ENCODE peak calls at places on chromosomes 16 and 17, in five cellular contexts. One of them, this sample, is unnamed. For H3K27me3, the result is how much of the 10 kb centered on the place peaks cover.

GRCh38 chr16:67770371-67770991 is 35.9 kb downstream of the RANBP10 start:
- DNase-seq in GM23248: peak
- DNase-seq in fibroblast of lung: peak
- DNase-seq in right lobe of liver: peak
- DNase-seq in GM23338: no peak
- DNase-seq in this sample: no peak

GRCh38 chr16:28873543-28874201 is 4.6 kb upstream of the ATP2A1 start:
- DNase-seq in right lobe of liver: no peak
- DNase-seq in GM23338: peak
- DNase-seq in GM23248: peak
- DNase-seq in fibroblast of lung: no peak
- DNase-seq in this sample: no peak

GRCh38 chr17:77107506-77108433 is 33.0 kb upstream of the SEC14L1 start:
- DNase-seq in GM23338: no peak
- DNase-seq in GM23248: peak
- DNase-seq in fibroblast of lung: peak
- DNase-seq in right lobe of liver: no peak
- DNase-seq in this sample: no peak

GRCh38 chr16:68232335-68232734 is 3.6 kb downstream of the ESRP2 start:
- DNase-seq in GM23248: no peak
- DNase-seq in right lobe of liver: peak
- DNase-seq in fibroblast of lung: no peak
- DNase-seq in GM23338: no peak
- DNase-seq in this sample: peak

GRCh38 chr16:89121691-89122321 is 28.2 kb downstream of the ACSF3 start:
- DNase-seq in right lobe of liver: peak
- DNase-seq in GM23338: no peak
- DNase-seq in GM23248: no peak
- DNase-seq in fibroblast of lung: no peak
- DNase-seq in this sample: peak

GRCh38 chr17:40331743-40332641 is 23.0 kb downstream of the RARA start:
- DNase-seq in GM23338: no peak
- DNase-seq in right lobe of liver: peak
- DNase-seq in fibroblast of lung: peak
- DNase-seq in GM23248: peak
- DNase-seq in this sample: peak

GRCh38 chr17:37273419-37274051 is 102.2 kb upstream of the C17orf78 start:
- DNase-seq in fibroblast of lung: peak
- DNase-seq in GM23248: peak
- DNase-seq in GM23338: peak
- DNase-seq in right lobe of liver: no peak
- DNase-seq in this sample: no peak

GRCh38 chr16:84087461-84088151 is 29.1 kb downstream of the MBTPS1 start:
- DNase-seq in right lobe of liver: no peak
- DNase-seq in fibroblast of lung: peak
- DNase-seq in GM23338: no peak
- DNase-seq in GM23248: no peak
- DNase-seq in this sample: no peak

GRCh38 chr16:47016700-47017133 is 43.2 kb upstream of the DNAJA2 start:
- DNase-seq in GM23248: no peak
- DNase-seq in fibroblast of lung: no peak
- DNase-seq in GM23338: no peak
- DNase-seq in right lobe of liver: no peak
- DNase-seq in this sample: no peak

GRCh38 chr16:57845115-57845514 is 42.8 kb upstream of the KIFC3 start:
- DNase-seq in GM23248: no peak
- DNase-seq in fibroblast of lung: no peak
- DNase-seq in GM23338: no peak
- DNase-seq in right lobe of liver: no peak
- DNase-seq in this sample: no peak

GRCh38 chr17:31373150-31374082 is 18.1 kb upstream of the RAB11FIP4 start:
- DNase-seq in GM23248: peak
- DNase-seq in GM23338: peak
- DNase-seq in right lobe of liver: no peak
- DNase-seq in fibroblast of lung: peak
- DNase-seq in this sample: no peak

GRCh38 chr16:84712801-84713775 is 13.3 kb downstream of the USP10 start:
- DNase-seq in right lobe of liver: no peak
- DNase-seq in GM23248: no peak
- DNase-seq in GM23338: no peak
- DNase-seq in fibroblast of lung: no peak
- DNase-seq in this sample: no peak

GRCh38 chr16:89565506-89566372 is 5.3 kb downstream of the RPL13 start:
- DNase-seq in right lobe of liver: peak
- DNase-seq in GM23248: peak
- DNase-seq in fibroblast of lung: peak
- DNase-seq in GM23338: peak
- DNase-seq in this sample: peak

GRCh38 chr17:16283705-16284104 is 66.7 kb downstream of the PIGL start:
- DNase-seq in right lobe of liver: no peak
- DNase-seq in GM23338: no peak
- DNase-seq in GM23248: peak
- DNase-seq in fibroblast of lung: peak
- DNase-seq in this sample: no peak

DNA sequence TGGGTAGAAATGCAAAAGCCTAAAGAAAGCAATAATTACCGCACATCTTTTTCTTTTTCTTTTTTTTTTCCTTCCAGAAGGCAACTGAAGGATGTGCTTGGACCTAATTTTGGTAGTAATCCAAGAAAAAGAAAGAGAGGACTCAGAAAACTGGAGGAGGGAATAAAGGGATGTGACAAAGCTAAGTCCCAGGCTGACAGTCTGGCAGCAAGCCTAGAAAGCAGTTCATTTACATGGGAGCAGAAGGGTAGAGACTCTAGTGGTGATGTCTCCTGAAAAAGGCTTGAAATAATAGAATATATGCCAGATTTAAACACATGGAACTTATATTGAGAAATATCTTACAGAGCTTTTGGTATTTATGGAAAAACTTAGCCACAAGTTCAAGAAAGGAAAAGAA is 101.0 kb upstream of the SHISA6 start:
- DNase-seq in GM23248: no peak
- DNase-seq in right lobe of liver: no peak
- DNase-seq in GM23338: no peak
- DNase-seq in fibroblast of lung: no peak
- DNase-seq in this sample: no peak
- H3K27me3 ChIP-seq in GM23248: under half
- H3K27me3 ChIP-seq in right lobe of liver: under half
- H3K27me3 ChIP-seq in GM23338: under half
- H3K27me3 ChIP-seq in fibroblast of lung: under half
- H3K27me3 ChIP-seq in this sample: under half

DNA sequence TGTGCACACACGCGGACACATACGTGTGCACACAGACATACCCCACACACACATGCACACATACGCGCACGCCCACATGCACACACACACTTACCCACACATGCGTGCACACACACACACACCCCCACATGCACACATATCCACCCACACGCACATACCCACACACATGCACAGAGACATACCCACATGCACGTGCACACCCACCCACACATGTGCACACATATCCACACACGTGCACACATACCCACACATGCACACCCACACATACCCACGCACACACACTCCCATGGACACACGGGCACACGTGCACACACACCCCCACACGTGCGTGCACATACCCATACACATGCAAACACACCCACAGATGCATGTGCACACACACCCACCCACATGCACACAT is 27.2 kb upstream of the PVALEF start:
- DNase-seq in GM23248: no peak
- DNase-seq in right lobe of liver: no peak
- DNase-seq in GM23338: no peak
- DNase-seq in fibroblast of lung: no peak
- DNase-seq in this sample: no peak
- H3K27me3 ChIP-seq in GM23248: under half
- H3K27me3 ChIP-seq in right lobe of liver: under half
- H3K27me3 ChIP-seq in GM23338: under half
- H3K27me3 ChIP-seq in fibroblast of lung: under half
- H3K27me3 ChIP-seq in this sample: under half

GRCh38 chr17:58249270-58250133 is 11.1 kb downstream of the LPO start:
- DNase-seq in fibroblast of lung: peak
- DNase-seq in right lobe of liver: peak
- DNase-seq in GM23338: peak
- DNase-seq in GM23248: peak
- DNase-seq in this sample: peak

GRCh38 chr17:58248955-58249269 is 10.5 kb downstream of the LPO start:
- DNase-seq in fibroblast of lung: no peak
- DNase-seq in GM23338: peak
- DNase-seq in GM23248: no peak
- DNase-seq in right lobe of liver: no peak
- DNase-seq in this sample: no peak

GRCh38 chr17:58253082-58253481 is 14.7 kb downstream of the LPO start:
- DNase-seq in GM23338: no peak
- DNase-seq in fibroblast of lung: no peak
- DNase-seq in right lobe of liver: no peak
- DNase-seq in GM23248: no peak
- DNase-seq in this sample: no peak

GRCh38 chr17:58252141-58252540 is 13.8 kb downstream of the LPO start:
- DNase-seq in fibroblast of lung: no peak
- DNase-seq in GM23338: no peak
- DNase-seq in right lobe of liver: no peak
- DNase-seq in GM23248: no peak
- DNase-seq in this sample: no peak

GRCh38 chr17:58250344-58251011 is 12.1 kb downstream of the LPO start:
- DNase-seq in GM23338: no peak
- DNase-seq in right lobe of liver: no peak
- DNase-seq in fibroblast of lung: no peak
- DNase-seq in GM23248: no peak
- DNase-seq in this sample: no peak
- H3K27me3 ChIP-seq in GM23338: half or more
- H3K27me3 ChIP-seq in right lobe of liver: under half
- H3K27me3 ChIP-seq in fibroblast of lung: under half
- H3K27me3 ChIP-seq in GM23248: under half
- H3K27me3 ChIP-seq in this sample: under half

DNA sequence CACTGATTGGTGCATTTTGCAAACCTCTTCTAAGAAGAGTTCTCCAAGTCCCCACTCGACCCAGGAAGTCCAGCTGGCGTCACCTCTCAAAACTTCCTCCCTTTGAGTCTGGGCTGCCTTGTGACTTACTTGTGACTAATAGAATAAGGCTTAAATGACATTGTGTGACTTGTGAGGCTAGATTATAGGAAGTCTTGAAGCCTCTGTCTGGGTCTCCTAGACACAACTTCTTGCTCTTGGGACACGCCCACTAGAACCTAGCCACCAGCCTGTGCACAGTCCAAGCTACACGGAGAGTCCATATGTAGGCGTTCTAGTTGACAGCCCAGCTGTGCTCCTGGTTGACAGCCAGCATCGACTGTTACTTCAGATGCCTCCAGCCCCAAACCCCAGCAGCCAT is 66.7 kb upstream of the TANC2 start:
- DNase-seq in right lobe of liver: no peak
- DNase-seq in GM23338: no peak
- DNase-seq in fibroblast of lung: no peak
- DNase-seq in GM23248: no peak
- DNase-seq in this sample: peak
- H3K27me3 ChIP-seq in right lobe of liver: under half
- H3K27me3 ChIP-seq in GM23338: under half
- H3K27me3 ChIP-seq in fibroblast of lung: under half
- H3K27me3 ChIP-seq in GM23248: under half
- H3K27me3 ChIP-seq in this sample: under half

GRCh38 chr17:45426561-45426960 is 6.1 kb downstream of the ARHGAP27 start:
- DNase-seq in GM23338: no peak
- DNase-seq in right lobe of liver: peak
- DNase-seq in fibroblast of lung: no peak
- DNase-seq in GM23248: no peak
- DNase-seq in this sample: peak
- H3K27me3 ChIP-seq in GM23338: under half
- H3K27me3 ChIP-seq in right lobe of liver: under half
- H3K27me3 ChIP-seq in fibroblast of lung: under half
- H3K27me3 ChIP-seq in GM23248: under half
- H3K27me3 ChIP-seq in this sample: under half

DNA sequence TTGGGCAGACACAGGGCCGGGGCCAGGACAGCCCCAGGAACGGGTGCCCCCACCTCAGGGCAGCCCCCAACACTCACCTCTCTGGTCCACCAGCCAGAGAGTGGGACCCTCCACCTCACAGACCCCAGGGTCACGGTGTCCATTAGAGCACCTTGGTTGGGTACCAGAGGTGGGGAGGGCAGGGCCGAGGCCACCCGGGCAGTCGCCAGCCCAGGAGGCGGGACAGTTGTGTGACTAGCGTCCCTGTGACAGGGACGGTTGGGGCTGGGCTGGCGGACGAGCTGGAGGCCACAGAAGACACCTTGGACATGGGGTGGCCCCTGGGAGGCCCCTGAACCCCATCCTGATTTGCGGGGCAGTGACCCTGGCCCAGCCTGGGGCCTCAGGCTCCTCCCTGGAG is 11.7 kb upstream of the C1QTNF8 start:
- DNase-seq in right lobe of liver: no peak
- DNase-seq in GM23338: no peak
- DNase-seq in fibroblast of lung: no peak
- DNase-seq in GM23248: no peak
- DNase-seq in this sample: no peak
- H3K27me3 ChIP-seq in right lobe of liver: under half
- H3K27me3 ChIP-seq in GM23338: under half
- H3K27me3 ChIP-seq in fibroblast of lung: under half
- H3K27me3 ChIP-seq in GM23248: under half
- H3K27me3 ChIP-seq in this sample: half or more

DNA sequence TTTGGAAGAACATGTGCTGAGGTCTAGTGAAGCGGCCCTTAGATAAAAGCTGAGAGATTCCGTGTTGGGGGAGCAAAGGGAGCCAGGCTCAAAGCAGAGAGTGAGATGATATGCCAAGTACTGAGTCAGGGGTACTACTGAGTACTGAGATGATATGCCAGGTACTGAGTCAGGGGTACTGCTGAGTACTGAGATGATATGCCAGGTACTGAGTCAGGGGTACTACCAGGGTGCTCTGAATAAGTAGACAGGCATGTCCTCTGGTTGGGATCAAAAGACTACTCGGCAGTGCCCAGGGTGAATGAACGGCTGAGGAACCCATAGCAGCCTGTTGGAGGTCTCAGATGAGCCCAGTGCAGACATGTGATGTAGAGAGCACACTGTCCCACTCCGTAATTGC is 239.0 kb downstream of the SOX9 start:
- DNase-seq in GM23338: no peak
- DNase-seq in GM23248: peak
- DNase-seq in fibroblast of lung: peak
- DNase-seq in right lobe of liver: no peak
- DNase-seq in this sample: no peak
- H3K27me3 ChIP-seq in GM23338: under half
- H3K27me3 ChIP-seq in GM23248: under half
- H3K27me3 ChIP-seq in fibroblast of lung: under half
- H3K27me3 ChIP-seq in right lobe of liver: under half
- H3K27me3 ChIP-seq in this sample: under half

DNA sequence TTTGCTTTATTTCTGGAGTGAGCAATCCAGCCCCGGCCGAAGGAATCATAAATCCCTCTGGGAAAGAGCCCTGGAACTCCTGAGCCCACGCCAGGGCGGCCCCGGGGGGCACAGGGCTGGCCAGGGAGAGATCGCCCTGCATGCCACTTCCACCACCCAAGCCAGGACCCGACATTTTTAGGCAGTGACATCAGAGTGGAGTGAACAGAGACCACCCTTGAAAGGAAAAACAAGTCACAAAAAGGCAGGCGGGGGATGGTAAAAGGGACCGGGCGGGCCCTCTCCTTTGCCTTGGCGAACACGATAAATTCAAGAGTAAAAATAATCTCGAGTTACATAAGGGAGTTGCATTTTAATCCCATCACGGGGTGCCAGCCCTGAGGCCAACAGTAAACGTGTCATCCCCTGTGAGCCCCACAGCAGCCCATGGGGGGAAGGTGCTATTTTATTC is 284.1 kb downstream of the C16orf95 start:
- DNase-seq in fibroblast of lung: no peak
- DNase-seq in GM23338: no peak
- DNase-seq in GM23248: no peak
- DNase-seq in right lobe of liver: peak
- DNase-seq in this sample: no peak
- H3K27me3 ChIP-seq in fibroblast of lung: under half
- H3K27me3 ChIP-seq in GM23338: under half
- H3K27me3 ChIP-seq in GM23248: half or more
- H3K27me3 ChIP-seq in right lobe of liver: under half
- H3K27me3 ChIP-seq in this sample: under half